ENCODE peak calls at places on chromosomes 6 and 20, in four cellular contexts. One of them, this sample, is unnamed.

GRCh38 chr6:161943561-161943960 is 669.7 kb upstream of the AGPAT4 start:
- DNase-seq in tibial nerve: no peak
- DNase-seq in uterus: no peak
- DNase-seq in keratinocyte: no peak
- DNase-seq in this sample: no peak

GRCh38 chr6:37517411-37517812 is 17.7 kb upstream of the CCDC167 start:
- DNase-seq in tibial nerve: no peak
- DNase-seq in uterus: no peak
- DNase-seq in keratinocyte: no peak
- DNase-seq in this sample: no peak

GRCh38 chr20:19252670-19253120 is 40.3 kb downstream of the SLC24A3 start:
- DNase-seq in tibial nerve: peak
- DNase-seq in uterus: peak
- DNase-seq in keratinocyte: peak
- DNase-seq in this sample: no peak

GRCh38 chr6:88908598-88909548 is 54.5 kb downstream of the RNGTT start:
- DNase-seq in tibial nerve: no peak
- DNase-seq in uterus: no peak
- DNase-seq in keratinocyte: no peak
- DNase-seq in this sample: no peak

GRCh38 chr6:3882865-3883264 is 33.7 kb downstream of the FAM50B start:
- DNase-seq in tibial nerve: peak
- DNase-seq in uterus: peak
- DNase-seq in keratinocyte: no peak
- DNase-seq in this sample: no peak

GRCh38 chr6:39608652-39609345 is 116.4 kb downstream of the KIF6 start:
- DNase-seq in tibial nerve: no peak
- DNase-seq in uterus: no peak
- DNase-seq in keratinocyte: no peak
- DNase-seq in this sample: no peak

GRCh38 chr6:3252369-3252768 is 6.4 kb upstream of the PSMG4 start:
- DNase-seq in tibial nerve: no peak
- DNase-seq in uterus: no peak
- DNase-seq in keratinocyte: no peak
- DNase-seq in this sample: no peak

GRCh38 chr20:39524371-39524911 is 562.3 kb downstream of the DHX35 start:
- DNase-seq in tibial nerve: no peak
- DNase-seq in uterus: no peak
- DNase-seq in keratinocyte: no peak
- DNase-seq in this sample: no peak

GRCh38 chr6:2715737-2716136 is 35.0 kb downstream of the MYLK4 start:
- DNase-seq in tibial nerve: no peak
- DNase-seq in uterus: no peak
- DNase-seq in keratinocyte: no peak
- DNase-seq in this sample: no peak

GRCh38 chr6:56374841-56375369 is 127.5 kb upstream of the COL21A1 start:
- DNase-seq in tibial nerve: peak
- DNase-seq in uterus: peak
- DNase-seq in keratinocyte: no peak
- DNase-seq in this sample: no peak

GRCh38 chr20:8132015-8132631 is at the start of gene PLCB1:
- DNase-seq in tibial nerve: peak
- DNase-seq in uterus: peak
- DNase-seq in keratinocyte: no peak
- DNase-seq in this sample: no peak

GRCh38 chr20:8130840-8131526 is 1.1 kb upstream of the PLCB1 start:
- DNase-seq in tibial nerve: no peak
- DNase-seq in uterus: no peak
- DNase-seq in keratinocyte: no peak
- DNase-seq in this sample: no peak

GRCh38 chr20:8133816-8134451 is 1.9 kb downstream of the PLCB1 start:
- DNase-seq in tibial nerve: no peak
- DNase-seq in uterus: no peak
- DNase-seq in keratinocyte: no peak
- DNase-seq in this sample: no peak

GRCh38 chr20:8131598-8132014 is 460 bp upstream of the PLCB1 start:
- DNase-seq in tibial nerve: no peak
- DNase-seq in uterus: no peak
- DNase-seq in keratinocyte: no peak
- DNase-seq in this sample: no peak

GRCh38 chr20:8132632-8133587 is 844 bp downstream of the PLCB1 start:
- DNase-seq in tibial nerve: peak
- DNase-seq in uterus: peak
- DNase-seq in keratinocyte: no peak
- DNase-seq in this sample: no peak
- TF ChIP-seq CTCF in tibial nerve: no peak
- TF ChIP-seq CTCF in uterus: no peak
- TF ChIP-seq CTCF in keratinocyte: no peak
- TF ChIP-seq CTCF in this sample: no peak

DNA sequence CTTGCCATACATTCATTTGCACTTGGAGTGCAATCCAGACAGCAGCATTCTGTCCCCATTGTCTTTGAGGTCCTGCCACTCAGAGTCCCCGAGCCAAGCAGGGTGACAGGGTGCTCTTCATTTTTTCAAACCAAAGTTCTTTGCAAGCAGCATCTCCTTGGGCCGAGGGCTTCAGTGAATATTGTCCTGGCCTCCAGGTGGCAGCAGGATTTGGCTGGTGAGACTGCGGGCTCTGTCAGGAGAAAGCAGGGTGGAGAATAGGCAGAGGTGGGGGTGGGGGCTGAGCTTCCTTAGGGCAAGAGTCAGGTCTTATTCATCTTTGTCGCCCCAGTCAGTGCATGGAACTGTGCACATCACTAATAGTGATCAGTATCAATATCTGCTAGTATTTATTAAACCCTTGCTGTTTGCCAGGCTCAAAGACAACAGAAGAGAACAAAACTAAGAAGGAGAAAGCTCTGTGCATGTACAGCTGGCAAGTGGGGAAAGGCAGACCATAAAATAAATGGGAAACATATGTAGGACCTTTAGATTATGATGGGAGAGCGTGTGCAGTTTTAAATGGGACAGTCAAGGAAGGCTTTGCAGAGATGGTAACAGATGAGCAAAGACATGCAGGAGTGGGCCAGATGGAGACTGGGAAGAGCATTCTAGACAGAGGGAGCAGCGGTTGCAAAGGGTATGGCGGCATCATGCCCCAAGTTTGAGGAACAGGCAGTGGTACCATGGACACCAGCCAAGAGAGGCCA is 260.2 kb downstream of the NRN1 start:
- DNase-seq in tibial nerve: no peak
- DNase-seq in uterus: no peak
- DNase-seq in keratinocyte: no peak
- DNase-seq in this sample: no peak
- TF ChIP-seq CTCF in tibial nerve: no peak
- TF ChIP-seq CTCF in uterus: no peak
- TF ChIP-seq CTCF in keratinocyte: no peak
- TF ChIP-seq CTCF in this sample: no peak

GRCh38 chr6:78770766-78771165 is 96.6 kb upstream of the IRAK1BP1 start:
- DNase-seq in tibial nerve: no peak
- DNase-seq in uterus: no peak
- DNase-seq in keratinocyte: no peak
- DNase-seq in this sample: no peak
- TF ChIP-seq CTCF in tibial nerve: no peak
- TF ChIP-seq CTCF in uterus: no peak
- TF ChIP-seq CTCF in keratinocyte: peak
- TF ChIP-seq CTCF in this sample: no peak

DNA sequence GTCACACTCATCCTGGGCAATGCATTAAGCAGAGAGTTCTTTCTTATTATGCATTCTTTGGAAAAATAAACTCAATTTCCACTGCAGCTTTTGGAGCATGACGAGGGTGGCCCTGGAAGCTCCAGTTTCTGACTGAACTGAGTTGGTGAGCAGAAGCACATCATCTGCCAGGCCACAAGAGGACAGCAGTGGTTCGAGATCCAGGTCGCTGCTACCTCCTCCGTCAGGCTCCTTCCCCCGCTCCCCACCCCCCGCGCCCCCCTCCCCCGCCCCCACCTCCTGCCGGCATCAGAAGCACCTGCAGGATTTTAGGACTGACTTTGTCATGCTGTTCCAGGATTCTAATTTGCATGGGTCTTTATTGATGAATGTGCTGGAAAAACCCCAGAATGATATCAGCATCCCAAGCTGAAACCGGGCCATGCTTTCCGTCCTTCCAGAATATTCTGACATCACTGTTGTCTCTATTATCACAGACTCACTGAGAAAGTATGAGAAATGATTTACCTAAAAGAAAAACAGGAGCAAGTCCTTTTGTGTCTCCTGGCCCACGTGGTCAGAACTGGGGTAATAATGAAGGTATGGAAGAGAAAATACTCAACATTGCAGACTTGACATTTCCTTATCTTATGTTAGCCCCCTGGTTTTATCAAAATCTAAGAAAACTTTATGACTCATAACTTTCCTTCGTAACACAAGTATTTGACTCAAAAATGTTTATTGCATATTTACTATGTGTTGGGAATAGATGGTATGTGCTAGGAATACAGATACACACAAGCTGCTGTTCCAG is 220.1 kb upstream of the EXOC2 start:
- DNase-seq in tibial nerve: peak
- DNase-seq in uterus: no peak
- DNase-seq in keratinocyte: no peak
- DNase-seq in this sample: no peak
- TF ChIP-seq CTCF in tibial nerve: peak
- TF ChIP-seq CTCF in uterus: no peak
- TF ChIP-seq CTCF in keratinocyte: peak
- TF ChIP-seq CTCF in this sample: no peak

DNA sequence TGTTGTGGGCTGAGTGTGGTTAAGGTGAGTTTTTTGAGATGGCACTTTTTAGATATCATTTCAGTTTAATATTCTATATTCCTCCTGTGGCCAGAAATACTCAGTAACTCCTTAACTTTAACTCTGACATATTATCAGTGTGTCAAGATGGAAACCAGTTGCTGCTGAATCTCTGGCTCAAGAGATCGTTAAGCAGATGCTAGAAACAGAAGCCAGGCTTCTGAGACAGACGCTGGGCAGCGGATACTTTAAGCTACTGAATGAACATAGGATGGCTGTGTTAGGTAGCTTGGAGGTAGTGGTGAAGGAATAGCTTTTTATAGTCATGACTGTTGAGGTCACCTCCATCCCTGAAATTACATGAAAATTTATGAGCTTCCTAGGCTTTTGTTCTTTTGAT is 291.9 kb downstream of the PHF3 start:
- DNase-seq in tibial nerve: no peak
- DNase-seq in uterus: no peak
- DNase-seq in keratinocyte: no peak
- DNase-seq in this sample: no peak
- TF ChIP-seq CTCF in tibial nerve: no peak
- TF ChIP-seq CTCF in uterus: no peak
- TF ChIP-seq CTCF in keratinocyte: no peak
- TF ChIP-seq CTCF in this sample: no peak

DNA sequence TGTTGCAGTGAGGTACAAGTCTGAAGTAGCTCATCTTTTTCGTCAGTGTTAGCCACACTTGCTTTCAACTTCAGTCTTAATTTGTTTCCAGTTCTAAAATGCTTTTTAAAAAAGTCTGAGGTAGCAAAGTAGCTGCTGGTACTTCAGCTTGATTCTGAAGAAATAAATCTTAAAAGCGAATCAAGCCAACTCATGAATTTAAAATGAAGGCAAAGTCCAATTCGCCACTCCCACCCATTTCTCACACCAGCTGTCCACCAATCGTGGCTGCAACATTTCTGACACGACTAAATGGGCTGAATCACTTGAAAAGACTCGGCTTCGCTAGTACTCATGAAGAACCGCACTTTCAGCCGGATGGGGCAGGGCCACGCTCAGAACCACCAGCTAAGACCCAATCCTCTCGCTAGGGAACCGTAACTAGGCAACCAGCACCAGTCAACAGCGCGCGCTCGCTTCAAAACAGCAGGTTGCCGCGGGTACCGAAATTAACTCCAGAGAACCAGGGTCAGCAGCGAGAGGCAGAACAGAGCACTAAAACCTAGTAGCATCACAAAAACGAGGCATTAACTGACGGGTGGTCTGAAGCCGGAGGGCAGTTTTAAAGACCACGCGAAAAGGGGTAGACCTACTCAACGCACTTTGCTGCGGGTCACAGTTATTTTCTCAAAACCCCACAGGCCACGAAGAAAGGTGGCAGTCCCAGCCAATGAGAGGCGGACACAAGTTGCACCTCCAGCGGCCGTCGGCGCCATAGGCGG is 900 bp downstream of the BCLAF1 start:
- DNase-seq in tibial nerve: peak
- DNase-seq in uterus: peak
- DNase-seq in keratinocyte: no peak
- DNase-seq in this sample: peak
- TF ChIP-seq CTCF in tibial nerve: peak
- TF ChIP-seq CTCF in uterus: no peak
- TF ChIP-seq CTCF in keratinocyte: peak
- TF ChIP-seq CTCF in this sample: peak

DNA sequence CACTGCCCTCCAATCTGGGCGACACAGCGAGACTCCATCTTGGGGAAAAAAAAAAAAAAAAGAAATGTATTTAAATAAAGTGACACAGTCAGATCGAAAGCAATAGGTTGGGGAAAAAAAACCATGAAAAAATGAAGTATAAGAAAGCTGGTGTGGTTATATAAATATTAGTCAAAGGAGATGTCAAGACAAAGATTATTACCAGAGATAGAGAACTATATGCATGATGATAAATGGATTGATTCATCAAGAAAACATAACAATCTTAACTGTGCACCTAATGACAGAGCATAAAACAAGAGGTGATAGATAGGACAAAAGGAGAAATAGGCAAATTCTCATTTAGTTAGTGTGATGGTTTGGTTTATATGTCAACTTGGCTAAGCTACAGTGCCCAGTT is 146.9 kb upstream of the AHI1 start:
- DNase-seq in tibial nerve: no peak
- DNase-seq in uterus: no peak
- DNase-seq in keratinocyte: no peak
- DNase-seq in this sample: no peak
- TF ChIP-seq CTCF in tibial nerve: no peak
- TF ChIP-seq CTCF in uterus: no peak
- TF ChIP-seq CTCF in keratinocyte: no peak
- TF ChIP-seq CTCF in this sample: no peak

GRCh38 chr6:159299566-159299965 is 130.4 kb downstream of the FNDC1 start:
- DNase-seq in tibial nerve: no peak
- DNase-seq in uterus: no peak
- DNase-seq in keratinocyte: no peak
- DNase-seq in this sample: no peak

GRCh38 chr6:159303784-159304183 is 134.6 kb downstream of the FNDC1 start:
- DNase-seq in tibial nerve: no peak
- DNase-seq in uterus: no peak
- DNase-seq in keratinocyte: no peak
- DNase-seq in this sample: no peak

GRCh38 chr6:159304641-159305040 is 135.4 kb downstream of the FNDC1 start:
- DNase-seq in tibial nerve: no peak
- DNase-seq in uterus: no peak
- DNase-seq in keratinocyte: no peak
- DNase-seq in this sample: no peak

GRCh38 chr6:159301277-159301676 is 132.1 kb downstream of the FNDC1 start:
- DNase-seq in tibial nerve: no peak
- DNase-seq in uterus: no peak
- DNase-seq in keratinocyte: no peak
- DNase-seq in this sample: no peak

DNA sequence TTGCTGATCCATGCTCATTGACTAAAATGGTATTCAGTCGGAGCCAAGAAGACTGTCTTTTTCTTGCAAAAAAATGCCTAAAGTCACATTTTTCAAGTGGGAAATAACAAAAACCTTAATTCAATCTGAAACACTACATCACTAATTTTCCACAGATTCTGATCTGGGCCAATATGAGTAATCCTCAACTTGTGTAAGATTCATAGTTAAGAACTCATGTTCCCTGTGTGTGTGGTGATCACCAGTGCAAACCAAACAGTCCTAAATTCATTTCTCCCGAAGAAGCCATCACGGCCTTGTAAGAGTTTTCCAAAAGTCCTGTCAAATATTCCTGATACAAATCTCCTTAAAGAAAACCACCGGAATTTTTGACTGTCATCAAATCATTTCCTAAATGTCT is 133.0 kb downstream of the FNDC1 start:
- DNase-seq in tibial nerve: no peak
- DNase-seq in uterus: no peak
- DNase-seq in keratinocyte: no peak
- DNase-seq in this sample: no peak
- TF ChIP-seq CTCF in tibial nerve: no peak
- TF ChIP-seq CTCF in uterus: no peak
- TF ChIP-seq CTCF in keratinocyte: no peak
- TF ChIP-seq CTCF in this sample: no peak

This sample was measured in ascending aorta.